ENCODE peak calls at places on chromosomes 16 and 17, in seven cellular contexts. One of them, this sample, is unnamed.

GRCh38 chr16:4947722-4948503 is 10.2 kb upstream of the SEC14L5 start:
- DNase-seq in fibroblast of pulmonary artery: no peak
- DNase-seq in endodermal cell: peak
- DNase-seq in BE2C: no peak
- DNase-seq in left lung: no peak
- DNase-seq in upper lobe of right lung: no peak
- DNase-seq in GM13976: no peak
- DNase-seq in this sample: peak

GRCh38 chr17:1008008-1008761 is 11.3 kb downstream of the TIMM22 start:
- DNase-seq in fibroblast of pulmonary artery: no peak
- DNase-seq in BE2C: no peak
- DNase-seq in endodermal cell: no peak
- DNase-seq in GM13976: no peak
- DNase-seq in left lung: no peak
- DNase-seq in upper lobe of right lung: no peak
- DNase-seq in this sample: no peak

GRCh38 chr17:26809033-26809432 is 484.9 kb upstream of the WSB1 start:
- DNase-seq in endodermal cell: no peak
- DNase-seq in GM13976: no peak
- DNase-seq in fibroblast of pulmonary artery: peak
- DNase-seq in BE2C: no peak
- DNase-seq in upper lobe of right lung: no peak
- DNase-seq in left lung: no peak
- DNase-seq in this sample: no peak

GRCh38 chr17:40935624-40936023 is 1.8 kb downstream of the KRT23 start:
- DNase-seq in BE2C: no peak
- DNase-seq in GM13976: no peak
- DNase-seq in endodermal cell: no peak
- DNase-seq in upper lobe of right lung: no peak
- DNase-seq in left lung: no peak
- DNase-seq in fibroblast of pulmonary artery: no peak
- DNase-seq in this sample: no peak

GRCh38 chr16:79997257-79997656 is 396.7 kb upstream of the MAF start:
- DNase-seq in left lung: no peak
- DNase-seq in fibroblast of pulmonary artery: peak
- DNase-seq in upper lobe of right lung: no peak
- DNase-seq in endodermal cell: peak
- DNase-seq in GM13976: no peak
- DNase-seq in BE2C: no peak
- DNase-seq in this sample: no peak

GRCh38 chr17:59199398-59199797 is 10.4 kb upstream of the SMG8 start:
- DNase-seq in upper lobe of right lung: no peak
- DNase-seq in fibroblast of pulmonary artery: no peak
- DNase-seq in GM13976: no peak
- DNase-seq in left lung: no peak
- DNase-seq in BE2C: no peak
- DNase-seq in endodermal cell: no peak
- DNase-seq in this sample: no peak

GRCh38 chr17:77516902-77517301 is 376.1 kb downstream of the SEC14L1 start:
- DNase-seq in upper lobe of right lung: peak
- DNase-seq in fibroblast of pulmonary artery: peak
- DNase-seq in left lung: no peak
- DNase-seq in endodermal cell: no peak
- DNase-seq in BE2C: peak
- DNase-seq in GM13976: no peak
- DNase-seq in this sample: no peak

GRCh38 chr16:14179116-14179515 is 108.0 kb downstream of the MRTFB start:
- DNase-seq in left lung: no peak
- DNase-seq in endodermal cell: no peak
- DNase-seq in BE2C: no peak
- DNase-seq in upper lobe of right lung: no peak
- DNase-seq in GM13976: no peak
- DNase-seq in fibroblast of pulmonary artery: no peak
- DNase-seq in this sample: no peak

GRCh38 chr16:23420011-23420410 is 33.0 kb downstream of the COG7 start:
- DNase-seq in GM13976: no peak
- DNase-seq in fibroblast of pulmonary artery: peak
- DNase-seq in BE2C: no peak
- DNase-seq in left lung: no peak
- DNase-seq in upper lobe of right lung: no peak
- DNase-seq in endodermal cell: no peak
- DNase-seq in this sample: no peak

GRCh38 chr16:53346-54236 is at the start of the genes POLR3K and SNRNP25:
- DNase-seq in left lung: peak
- DNase-seq in upper lobe of right lung: peak
- DNase-seq in fibroblast of pulmonary artery: peak
- DNase-seq in BE2C: peak
- DNase-seq in GM13976: peak
- DNase-seq in endodermal cell: peak
- DNase-seq in this sample: peak

GRCh38 chr17:40339068-40339699 is 25.4 kb downstream of the GJD3 start:
- DNase-seq in BE2C: no peak
- DNase-seq in left lung: no peak
- DNase-seq in GM13976: no peak
- DNase-seq in endodermal cell: no peak
- DNase-seq in fibroblast of pulmonary artery: no peak
- DNase-seq in upper lobe of right lung: no peak
- DNase-seq in this sample: no peak

GRCh38 chr17:70278846-70279465 is 109.6 kb downstream of the KCNJ2 start:
- DNase-seq in BE2C: peak
- DNase-seq in fibroblast of pulmonary artery: no peak
- DNase-seq in GM13976: no peak
- DNase-seq in upper lobe of right lung: no peak
- DNase-seq in endodermal cell: no peak
- DNase-seq in left lung: no peak
- DNase-seq in this sample: no peak

GRCh38 chr17:60422162-60422665 is at the start of gene CHCT1:
- DNase-seq in BE2C: no peak
- DNase-seq in GM13976: no peak
- DNase-seq in endodermal cell: no peak
- DNase-seq in upper lobe of right lung: peak
- DNase-seq in fibroblast of pulmonary artery: no peak
- DNase-seq in left lung: peak
- DNase-seq in this sample: no peak

GRCh38 chr16:50839920-50840729 is 98.2 kb downstream of the CYLD start:
- DNase-seq in GM13976: no peak
- DNase-seq in upper lobe of right lung: no peak
- DNase-seq in fibroblast of pulmonary artery: no peak
- DNase-seq in endodermal cell: peak
- DNase-seq in BE2C: no peak
- DNase-seq in left lung: no peak
- DNase-seq in this sample: no peak

GRCh38 chr17:3738562-3739295 is 15.0 kb downstream of the HASPIN start:
- DNase-seq in endodermal cell: peak
- DNase-seq in GM13976: no peak
- DNase-seq in fibroblast of pulmonary artery: no peak
- DNase-seq in upper lobe of right lung: peak
- DNase-seq in BE2C: no peak
- DNase-seq in left lung: peak
- DNase-seq in this sample: no peak

GRCh38 chr16:69934751-69935150 is 16.4 kb upstream of the CLEC18A start:
- DNase-seq in endodermal cell: no peak
- DNase-seq in upper lobe of right lung: no peak
- DNase-seq in fibroblast of pulmonary artery: no peak
- DNase-seq in left lung: no peak
- DNase-seq in BE2C: no peak
- DNase-seq in GM13976: no peak
- DNase-seq in this sample: no peak

GRCh38 chr16:88691924-88692560 is 5.7 kb upstream of the SNAI3 start:
- DNase-seq in BE2C: no peak
- DNase-seq in left lung: peak
- DNase-seq in GM13976: no peak
- DNase-seq in upper lobe of right lung: peak
- DNase-seq in endodermal cell: no peak
- DNase-seq in fibroblast of pulmonary artery: no peak
- DNase-seq in this sample: no peak

GRCh38 chr16:56919099-56919800 is 12.7 kb upstream of the HERPUD1 start:
- DNase-seq in GM13976: no peak
- DNase-seq in endodermal cell: peak
- DNase-seq in left lung: no peak
- DNase-seq in fibroblast of pulmonary artery: no peak
- DNase-seq in BE2C: no peak
- DNase-seq in upper lobe of right lung: no peak
- DNase-seq in this sample: no peak

GRCh38 chr16:3458278-3458851 is 14.9 kb downstream of the NAA60 start:
- DNase-seq in endodermal cell: peak
- DNase-seq in BE2C: no peak
- DNase-seq in GM13976: peak
- DNase-seq in upper lobe of right lung: peak
- DNase-seq in left lung: no peak
- DNase-seq in fibroblast of pulmonary artery: peak
- DNase-seq in this sample: no peak

GRCh38 chr16:1674751-1675664 is 3.1 kb upstream of the JPT2 start:
- DNase-seq in endodermal cell: peak
- DNase-seq in BE2C: no peak
- DNase-seq in GM13976: no peak
- DNase-seq in upper lobe of right lung: no peak
- DNase-seq in fibroblast of pulmonary artery: peak
- DNase-seq in left lung: no peak
- DNase-seq in this sample: no peak

GRCh38 chr17:18987862-18988545 is 16.6 kb downstream of the FAM83G start:
- DNase-seq in left lung: peak
- DNase-seq in endodermal cell: no peak
- DNase-seq in BE2C: no peak
- DNase-seq in GM13976: no peak
- DNase-seq in upper lobe of right lung: no peak
- DNase-seq in fibroblast of pulmonary artery: no peak
- DNase-seq in this sample: no peak

GRCh38 chr16:14505846-14506245 is 124.2 kb downstream of the PARN start:
- DNase-seq in endodermal cell: no peak
- DNase-seq in upper lobe of right lung: no peak
- DNase-seq in left lung: no peak
- DNase-seq in BE2C: no peak
- DNase-seq in GM13976: no peak
- DNase-seq in fibroblast of pulmonary artery: peak
- DNase-seq in this sample: no peak

GRCh38 chr17:60354223-60354622 is 37.7 kb downstream of the USP32 start:
- DNase-seq in BE2C: no peak
- DNase-seq in GM13976: no peak
- DNase-seq in left lung: no peak
- DNase-seq in upper lobe of right lung: no peak
- DNase-seq in endodermal cell: no peak
- DNase-seq in fibroblast of pulmonary artery: peak
- DNase-seq in this sample: no peak

GRCh38 chr16:30521873-30522641 is 4.3 kb downstream of the ZNF768 start:
- DNase-seq in fibroblast of pulmonary artery: no peak
- DNase-seq in BE2C: no peak
- DNase-seq in left lung: no peak
- DNase-seq in upper lobe of right lung: no peak
- DNase-seq in endodermal cell: no peak
- DNase-seq in GM13976: no peak
- DNase-seq in this sample: no peak

GRCh38 chr16:30521476-30521872 is 4.9 kb downstream of the ZNF768 start:
- DNase-seq in endodermal cell: no peak
- DNase-seq in GM13976: no peak
- DNase-seq in left lung: no peak
- DNase-seq in upper lobe of right lung: no peak
- DNase-seq in fibroblast of pulmonary artery: no peak
- DNase-seq in BE2C: no peak
- DNase-seq in this sample: no peak

GRCh38 chr16:30519120-30520049 is 7.0 kb downstream of the ZNF768 start:
- DNase-seq in upper lobe of right lung: no peak
- DNase-seq in endodermal cell: no peak
- DNase-seq in GM13976: no peak
- DNase-seq in BE2C: no peak
- DNase-seq in left lung: no peak
- DNase-seq in fibroblast of pulmonary artery: no peak
- DNase-seq in this sample: no peak

GRCh38 chr16:30515275-30515674 is 11.1 kb downstream of the ZNF768 start:
- DNase-seq in upper lobe of right lung: no peak
- DNase-seq in BE2C: no peak
- DNase-seq in left lung: no peak
- DNase-seq in fibroblast of pulmonary artery: no peak
- DNase-seq in endodermal cell: no peak
- DNase-seq in GM13976: no peak
- DNase-seq in this sample: no peak

DNA sequence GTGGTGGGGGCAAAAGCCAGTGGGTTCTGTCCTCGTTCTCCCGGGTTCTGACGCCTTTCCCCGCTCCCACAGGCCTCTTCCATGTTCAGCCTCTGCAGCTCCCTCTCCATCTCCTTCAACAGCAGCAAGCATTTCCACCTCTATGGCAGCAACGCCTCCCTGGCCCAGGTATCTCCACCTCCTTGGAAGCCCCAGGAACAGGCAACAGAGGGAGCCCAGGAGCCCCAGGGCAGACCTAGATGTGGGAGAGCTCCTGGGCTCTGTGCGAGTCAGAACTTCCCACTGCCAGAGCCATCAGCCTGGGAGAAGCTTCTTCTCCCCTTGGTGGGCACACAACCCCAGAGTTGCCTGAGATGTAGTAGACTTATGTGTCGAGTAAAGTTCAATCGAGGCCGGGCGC is 7.8 kb downstream of the ZNF768 start:
- DNase-seq in fibroblast of pulmonary artery: no peak
- DNase-seq in BE2C: no peak
- DNase-seq in upper lobe of right lung: no peak
- DNase-seq in endodermal cell: no peak
- DNase-seq in left lung: no peak
- DNase-seq in GM13976: no peak
- DNase-seq in this sample: no peak
- TF ChIP-seq CTCF in fibroblast of pulmonary artery: no peak
- TF ChIP-seq CTCF in BE2C: no peak
- TF ChIP-seq CTCF in upper lobe of right lung: no peak
- TF ChIP-seq CTCF in endodermal cell: peak
- TF ChIP-seq CTCF in left lung: no peak
- TF ChIP-seq CTCF in GM13976: no peak
- TF ChIP-seq CTCF in this sample: no peak

GRCh38 chr17:9577402-9577709 is 914 bp downstream of the CFAP52 start:
- DNase-seq in fibroblast of pulmonary artery: peak
- DNase-seq in upper lobe of right lung: no peak
- DNase-seq in endodermal cell: no peak
- DNase-seq in BE2C: no peak
- DNase-seq in left lung: no peak
- DNase-seq in GM13976: no peak
- DNase-seq in this sample: no peak
- TF ChIP-seq CTCF in fibroblast of pulmonary artery: no peak
- TF ChIP-seq CTCF in upper lobe of right lung: no peak
- TF ChIP-seq CTCF in endodermal cell: no peak
- TF ChIP-seq CTCF in BE2C: no peak
- TF ChIP-seq CTCF in left lung: no peak
- TF ChIP-seq CTCF in GM13976: no peak
- TF ChIP-seq CTCF in this sample: no peak

DNA sequence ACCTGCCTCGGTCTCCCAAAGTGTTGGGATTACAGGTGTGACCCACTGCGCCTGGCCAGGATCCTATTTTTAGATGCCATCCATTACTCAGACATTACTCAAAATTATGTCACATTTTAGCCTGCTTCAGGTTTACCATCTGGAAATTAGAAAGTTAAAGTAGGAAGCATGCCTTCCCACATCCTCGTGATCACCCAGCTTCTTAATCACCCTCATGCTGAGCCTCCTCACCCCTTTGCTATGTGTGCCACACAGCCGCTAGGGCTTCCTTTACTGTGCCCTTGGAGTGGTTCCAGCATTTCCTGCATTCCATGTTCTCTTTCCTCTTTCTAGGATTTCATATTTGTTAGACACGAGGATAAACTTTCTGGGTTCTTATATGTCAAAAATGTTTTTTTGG is 9.3 kb downstream of the ADORA2B start:
- DNase-seq in left lung: no peak
- DNase-seq in BE2C: no peak
- DNase-seq in endodermal cell: no peak
- DNase-seq in GM13976: no peak
- DNase-seq in upper lobe of right lung: no peak
- DNase-seq in fibroblast of pulmonary artery: peak
- DNase-seq in this sample: no peak
- TF ChIP-seq CTCF in left lung: no peak
- TF ChIP-seq CTCF in BE2C: no peak
- TF ChIP-seq CTCF in endodermal cell: no peak
- TF ChIP-seq CTCF in GM13976: no peak
- TF ChIP-seq CTCF in upper lobe of right lung: no peak
- TF ChIP-seq CTCF in fibroblast of pulmonary artery: no peak
- TF ChIP-seq CTCF in this sample: no peak

GRCh38 chr17:62179525-62180161 is 114.6 kb upstream of the MED13 start:
- DNase-seq in upper lobe of right lung: no peak
- DNase-seq in GM13976: no peak
- DNase-seq in fibroblast of pulmonary artery: peak
- DNase-seq in endodermal cell: no peak
- DNase-seq in BE2C: peak
- DNase-seq in left lung: no peak
- DNase-seq in this sample: no peak
- TF ChIP-seq CTCF in upper lobe of right lung: no peak
- TF ChIP-seq CTCF in GM13976: no peak
- TF ChIP-seq CTCF in fibroblast of pulmonary artery: no peak
- TF ChIP-seq CTCF in endodermal cell: no peak
- TF ChIP-seq CTCF in BE2C: peak
- TF ChIP-seq CTCF in left lung: no peak
- TF ChIP-seq CTCF in this sample: no peak